ENCODE peak calls at places on chromosomes 13 and 19, in eight cellular contexts. A, V, J, E, R, K, Q and H are unnamed samples.

GRCh38 chr13:43664700-43665191 is 122.0 kb downstream of the ENOX1 start:
- DNase-seq in V (peak), E (no peak), K (peak), J (no peak), Q (peak), A (no peak), R (peak), H (peak)

GRCh38 chr19:56808717-56809392 is 31.7 kb downstream of the PEG3 start:
- DNase-seq in K (no peak), Q (no peak), J (no peak), R (no peak), A (no peak), V (no peak), E (no peak), H (no peak)

GRCh38 chr13:37326319-37326718 is 220.9 kb upstream of the CSNK1A1L start:
- DNase-seq in J (no peak), V (no peak), E (no peak), Q (no peak), R (no peak), K (peak), A (no peak), H (no peak)

GRCh38 chr13:78604782-78605611 is 1.6 kb upstream of the POU4F1 start:
- DNase-seq in Q (no peak), E (no peak), A (no peak), V (no peak), R (no peak), J (no peak), K (no peak), H (peak)

GRCh38 chr19:4990306-4990705 is 21.4 kb downstream of the KDM4B start:
- DNase-seq in K (no peak), R (no peak), E (no peak), Q (no peak), J (no peak), V (no peak), A (no peak), H (no peak)

GRCh38 chr13:73870970-73871935 is 263.0 kb downstream of the KLF12 start:
- DNase-seq in K (peak), Q (peak), V (peak), E (no peak), R (peak), J (no peak), A (no peak), H (no peak)

GRCh38 chr13:40503966-40504591 is 162.4 kb downstream of the FOXO1 start:
- DNase-seq in E (no peak), R (no peak), V (peak), Q (peak), K (peak), A (no peak), J (no peak), H (no peak)

GRCh38 chr19:54574527-54575056 is 1.0 kb downstream of the LILRA2 start:
- DNase-seq in E (no peak), Q (no peak), V (no peak), R (no peak), A (no peak), J (no peak), K (no peak), H (no peak)

GRCh38 chr19:41927810-41928192 is 448 bp downstream of the ERFL start:
- DNase-seq in E (no peak), Q (no peak), A (no peak), K (no peak), V (no peak), R (no peak), J (peak), H (no peak)

GRCh38 chr13:91142572-91142971 is 204.9 kb upstream of the MIR17HG start:
- DNase-seq in Q (peak), J (no peak), V (no peak), E (no peak), K (peak), A (no peak), R (no peak), H (no peak)

GRCh38 chr13:40187324-40187795 is 479.1 kb downstream of the FOXO1 start:
- DNase-seq in K (no peak), E (no peak), J (peak), V (no peak), Q (no peak), A (no peak), R (no peak), H (no peak)

GRCh38 chr19:33220735-33221134 is 4.9 kb downstream of the SLC7A10 start:
- DNase-seq in V (no peak), A (no peak), E (no peak), Q (no peak), J (no peak), K (no peak), R (no peak), H (no peak)

GRCh38 chr19:10514211-10515145 is 2.8 kb downstream of the S1PR5 start:
- DNase-seq in E (no peak), Q (no peak), A (no peak), K (no peak), J (no peak), R (no peak), V (no peak), H (peak)

DNA sequence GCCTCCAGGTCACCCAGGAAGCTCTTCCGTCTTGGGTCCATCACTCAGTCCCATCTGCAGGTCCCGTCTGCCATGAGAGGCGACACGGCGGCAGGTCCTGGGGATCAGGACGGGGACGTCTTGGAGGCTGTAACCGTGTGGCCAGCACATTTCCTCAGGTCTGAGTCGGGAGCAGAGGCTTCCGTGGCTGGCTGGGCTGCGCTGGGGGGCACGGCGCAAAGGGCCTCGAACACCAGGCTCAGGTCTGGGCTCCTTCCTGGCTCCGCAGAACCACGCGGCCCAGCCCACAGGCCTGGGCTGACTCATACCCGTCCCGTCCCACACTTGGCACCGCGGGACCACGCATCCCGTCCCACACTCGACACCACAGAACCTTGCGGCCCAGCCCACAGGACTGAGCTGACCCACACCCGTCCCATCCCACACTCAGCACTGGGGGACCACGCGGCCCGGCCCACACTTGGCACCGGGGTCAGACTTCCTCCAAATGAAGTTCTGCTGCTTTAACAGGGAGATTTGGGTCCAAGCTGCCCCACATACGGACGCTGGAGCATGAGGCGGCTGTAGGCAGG is 30.2 kb downstream of the SBNO2 start:
- DNase-seq in A (no peak), V (no peak), K (no peak), R (no peak), J (no peak), E (no peak), Q (no peak), H (no peak)
- TF ChIP-seq CTCF in A (no peak), V (no peak), K (no peak), R (no peak), J (no peak), E (no peak), Q (no peak), H (no peak)

GRCh38 chr19:18574691-18575291 is 3.1 kb downstream of the UBA52 start:
- DNase-seq in Q (no peak), J (no peak), K (no peak), E (no peak), A (no peak), V (no peak), R (no peak), H (no peak)
- TF ChIP-seq CTCF in Q (no peak), J (no peak), K (no peak), E (no peak), A (no peak), V (no peak), R (no peak), H (no peak)

GRCh38 chr19:48713041-48713863 is 6.3 kb downstream of the MAMSTR start:
- DNase-seq in R (no peak), K (peak), E (no peak), V (no peak), Q (no peak), A (no peak), J (no peak), H (no peak)
- TF ChIP-seq CTCF in R (peak), K (peak), E (peak), V (no peak), Q (no peak), A (no peak), J (no peak), H (peak)

GRCh38 chr19:50870417-50871089 is 2.7 kb upstream of the KLK2 start:
- DNase-seq in Q (no peak), K (peak), J (no peak), V (no peak), A (no peak), R (no peak), E (no peak), H (no peak)
- TF ChIP-seq CTCF in Q (no peak), K (peak), J (no peak), V (peak), A (no peak), R (no peak), E (no peak), H (peak)

DNA sequence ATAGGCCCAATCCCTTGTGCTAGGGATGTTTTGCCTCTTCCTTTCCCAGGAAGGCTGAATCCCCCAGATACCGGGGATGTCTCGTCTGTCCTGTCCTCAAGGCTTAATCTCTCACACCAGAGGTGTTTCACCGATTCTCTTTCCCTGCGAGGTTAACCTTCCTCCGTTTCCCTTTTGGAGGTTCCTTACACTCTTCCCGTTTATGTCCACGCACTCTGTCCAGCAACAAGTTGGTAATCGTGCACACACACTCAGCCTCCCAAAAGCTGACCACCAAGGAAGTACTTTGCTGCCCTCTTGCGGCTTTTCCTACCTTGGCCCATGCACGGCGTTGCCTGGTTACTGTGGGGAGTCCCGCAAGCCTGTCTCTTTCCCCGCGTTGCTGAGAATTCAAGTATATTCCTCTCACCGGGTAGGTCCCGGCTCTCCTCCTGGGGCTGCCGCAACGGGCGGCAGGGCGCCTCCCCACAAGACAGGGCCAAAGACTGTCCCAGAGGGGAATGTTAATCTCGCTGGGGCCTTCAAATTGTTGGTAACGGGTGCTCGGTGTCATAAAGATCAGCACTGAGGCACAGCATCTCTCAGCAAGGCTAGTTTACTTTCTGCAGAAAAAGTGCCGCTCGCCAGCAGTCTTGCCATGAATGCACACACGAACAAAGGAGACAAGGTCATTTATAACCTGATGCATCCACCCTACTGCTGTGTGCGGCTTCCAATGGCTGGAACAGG is 36.7 kb upstream of the CD177 start:
- DNase-seq in E (no peak), A (no peak), V (no peak), Q (peak), R (no peak), J (no peak), K (peak), H (peak)
- TF ChIP-seq CTCF in E (peak), A (no peak), V (no peak), Q (peak), R (peak), J (no peak), K (peak), H (peak)

GRCh38 chr13:20492641-20493040 is 33.0 kb downstream of the CRYL1 start:
- DNase-seq in J (no peak), K (peak), E (no peak), R (no peak), Q (peak), A (no peak), V (peak), H (peak)

GRCh38 chr13:20487927-20488326 is 37.7 kb downstream of the CRYL1 start:
- DNase-seq in R (no peak), A (no peak), V (no peak), E (no peak), J (no peak), K (no peak), Q (no peak), H (no peak)

GRCh38 chr13:20492036-20492435 is 33.6 kb downstream of the CRYL1 start:
- DNase-seq in E (no peak), J (no peak), R (no peak), K (no peak), V (no peak), A (no peak), Q (no peak), H (no peak)

GRCh38 chr13:20494656-20495055 is 31.0 kb downstream of the CRYL1 start:
- DNase-seq in R (no peak), K (no peak), V (no peak), Q (no peak), J (no peak), E (no peak), A (no peak), H (no peak)

GRCh38 chr13:20489185-20489820 is 36.4 kb downstream of the CRYL1 start:
- DNase-seq in J (no peak), E (no peak), K (no peak), A (no peak), V (no peak), Q (no peak), R (no peak), H (no peak)
- TF ChIP-seq CTCF in J (no peak), E (no peak), K (no peak), A (no peak), V (no peak), Q (no peak), R (no peak), H (peak)

GRCh38 chr13:111068009-111068350 is 47.1 kb upstream of the ARHGEF7 start:
- DNase-seq in Q (no peak), V (no peak), K (no peak), J (no peak), A (no peak), R (no peak), E (no peak), H (no peak)
- TF ChIP-seq CTCF in Q (no peak), V (no peak), K (no peak), J (no peak), A (no peak), R (no peak), E (no peak), H (no peak)

DNA sequence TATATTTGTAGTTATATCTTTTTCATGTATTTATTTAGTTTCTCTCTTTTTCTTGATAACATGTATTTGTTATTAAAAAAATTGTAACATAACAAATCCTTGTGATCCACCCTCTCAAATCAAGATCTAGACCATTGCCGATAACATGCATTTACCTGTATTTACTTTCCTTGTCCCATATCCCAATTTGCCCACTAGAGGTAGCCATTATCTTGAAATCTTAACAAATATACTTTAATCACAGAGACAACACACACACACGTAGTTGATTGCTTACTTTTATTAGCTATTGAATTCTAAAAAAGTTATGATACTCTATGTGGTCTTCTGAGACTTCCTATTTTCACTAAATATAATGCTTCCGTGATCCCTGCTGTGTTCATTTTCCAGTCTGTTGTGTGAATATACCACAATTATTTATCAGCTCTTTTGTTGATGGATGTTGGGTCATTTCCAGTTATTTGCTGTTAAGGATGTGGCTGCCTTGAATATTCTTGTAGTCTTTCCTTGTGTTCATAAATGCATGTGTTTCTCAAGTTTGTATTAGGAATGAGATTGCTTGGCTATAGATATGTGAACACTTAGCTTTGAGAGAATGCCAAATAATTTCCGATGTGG is 31.3 kb upstream of the ZMYM2 start:
- DNase-seq in R (no peak), A (no peak), Q (peak), K (peak), J (no peak), E (no peak), V (peak), H (no peak)
- TF ChIP-seq CTCF in R (peak), A (no peak), Q (peak), K (peak), J (no peak), E (peak), V (no peak), H (peak)